ENCODE peak calls at places on chromosomes 6 and 20, in six cellular contexts. O is effector memory CD4-positive, alpha-beta T cell; V is colonic mucosa; D is mesendoderm; C is OCI-LY7; T is adipocyte. H is an unnamed sample. For H3K36me3, the result is how much of the 10 kb centered on the place peaks cover.

GRCh38 chr6:41036188-41036587 is 2.8 kb downstream of the UNC5CL start:
- DNase-seq in O (no peak), V (no peak), D (no peak), C (no peak), T (no peak), H (no peak)

GRCh38 chr6:53825514-53826321 is 30.9 kb downstream of the LRRC1 start:
- DNase-seq in O (no peak), V (peak), D (no peak), C (no peak), T (no peak), H (no peak)

GRCh38 chr6:141610741-141611140 is 522.0 kb upstream of the GJE1 start:
- DNase-seq in O (no peak), V (no peak), D (peak), C (no peak), T (no peak), H (no peak)

GRCh38 chr6:139973602-139974373 is 599.3 kb upstream of the CITED2 start:
- DNase-seq in O (no peak), V (no peak), D (no peak), C (no peak), T (peak), H (no peak)

GRCh38 chr6:131948221-131948661 is 2.9 kb downstream of the CCN2 start:
- DNase-seq in O (no peak), V (no peak), D (peak), C (no peak), T (peak), H (no peak)

GRCh38 chr20:34976286-34976685 is 20.6 kb downstream of the MYH7B start:
- DNase-seq in O (no peak), V (no peak), D (no peak), C (no peak), T (no peak), H (no peak)

GRCh38 chr6:36210157-36210556 is 13.6 kb downstream of the BRPF3 start:
- DNase-seq in O (no peak), V (peak), D (no peak), C (no peak), T (no peak), H (no peak)

GRCh38 chr6:117555882-117556498 is 46.3 kb downstream of the GOPC start:
- DNase-seq in O (peak), V (peak), D (no peak), C (peak), T (peak), H (peak)

GRCh38 chr6:131594074-131594473 is 21.0 kb downstream of the ARG1 start:
- DNase-seq in O (no peak), V (no peak), D (no peak), C (no peak), T (no peak), H (no peak)

GRCh38 chr6:45586216-45587171 is 208.8 kb upstream of the SUPT3H start:
- DNase-seq in O (peak), V (no peak), D (peak), C (peak), T (no peak), H (no peak)

GRCh38 chr20:18180815-18181214 is 43.2 kb downstream of the KAT14 start:
- DNase-seq in O (no peak), V (no peak), D (no peak), C (no peak), T (no peak), H (no peak)

GRCh38 chr6:35449287-35449881 is 2.8 kb upstream of the FANCE start:
- DNase-seq in O (no peak), V (no peak), D (peak), C (peak), T (peak), H (no peak)

GRCh38 chr6:50816115-50816675 is 2.5 kb upstream of the TFAP2B start:
- DNase-seq in O (no peak), V (peak), D (peak), C (peak), T (peak), H (peak)

GRCh38 chr6:26033942-26034354 is 53.3 kb upstream of the HFE start:
- DNase-seq in O (no peak), V (no peak), D (peak), C (peak), T (no peak), H (no peak)

GRCh38 chr6:144585217-144585814 is 300.2 kb downstream of the UTRN start:
- DNase-seq in O (no peak), V (no peak), D (peak), C (peak), T (peak), H (no peak)

GRCh38 chr20:50585678-50586077 is 75.5 kb downstream of the PTPN1 start:
- DNase-seq in O (no peak), V (no peak), D (no peak), C (no peak), T (no peak), H (no peak)

GRCh38 chr6:13762648-13763441 is 51.2 kb upstream of the RANBP9 start:
- DNase-seq in O (no peak), V (peak), D (no peak), C (peak), T (peak), H (no peak)

GRCh38 chr6:35052694-35053565 is 88.2 kb downstream of the TCP11 start:
- DNase-seq in O (no peak), V (peak), D (no peak), C (no peak), T (peak), H (peak)

GRCh38 chr6:161067749-161068148 is 76.2 kb downstream of the MAP3K4 start:
- DNase-seq in O (no peak), V (no peak), D (no peak), C (no peak), T (no peak), H (no peak)

DNA sequence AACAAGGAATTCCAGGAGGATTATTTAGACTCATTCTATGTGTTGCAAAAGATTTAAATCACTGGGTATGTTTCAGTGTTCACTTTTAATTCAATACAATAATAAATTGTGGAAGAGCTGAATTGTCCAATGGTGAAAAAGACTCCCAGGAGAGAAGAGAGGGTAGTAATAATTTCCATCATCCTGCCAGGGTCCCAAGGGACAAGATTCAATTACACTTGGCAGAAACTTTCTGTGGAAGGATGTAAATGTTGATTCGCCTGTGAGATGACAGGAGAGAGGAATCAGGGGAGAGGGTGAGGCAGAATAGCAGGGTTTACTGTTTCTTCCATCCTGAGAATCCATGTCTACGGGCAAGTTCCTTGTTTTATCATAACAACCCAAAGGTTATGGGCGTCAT is 342.7 kb downstream of the ESR1 start:
- DNase-seq in O (no peak), V (no peak), D (no peak), C (no peak), T (no peak), H (no peak)
- H3K36me3 ChIP-seq in O (half or more), V (under half), D (under half), C (half or more), T (half or more), H (half or more)

GRCh38 chr20:57256205-57256604 is 10.2 kb downstream of the BMP7 start:
- DNase-seq in O (no peak), V (no peak), D (no peak), C (peak), T (no peak), H (no peak)

GRCh38 chr20:57258055-57258454 is 8.4 kb downstream of the BMP7 start:
- DNase-seq in O (no peak), V (no peak), D (no peak), C (peak), T (no peak), H (no peak)

GRCh38 chr20:57259179-57260021 is 7.0 kb downstream of the BMP7 start:
- DNase-seq in O (no peak), V (no peak), D (peak), C (no peak), T (no peak), H (no peak)

GRCh38 chr20:57255183-57255582 is 11.3 kb downstream of the BMP7 start:
- DNase-seq in O (no peak), V (no peak), D (no peak), C (no peak), T (no peak), H (no peak)

GRCh38 chr20:57256908-57257307 is 9.5 kb downstream of the BMP7 start:
- DNase-seq in O (no peak), V (no peak), D (no peak), C (no peak), T (no peak), H (no peak)
- H3K4me3 ChIP-seq in O (no peak), V (no peak), D (no peak), C (no peak), T (no peak), H (no peak)

DNA sequence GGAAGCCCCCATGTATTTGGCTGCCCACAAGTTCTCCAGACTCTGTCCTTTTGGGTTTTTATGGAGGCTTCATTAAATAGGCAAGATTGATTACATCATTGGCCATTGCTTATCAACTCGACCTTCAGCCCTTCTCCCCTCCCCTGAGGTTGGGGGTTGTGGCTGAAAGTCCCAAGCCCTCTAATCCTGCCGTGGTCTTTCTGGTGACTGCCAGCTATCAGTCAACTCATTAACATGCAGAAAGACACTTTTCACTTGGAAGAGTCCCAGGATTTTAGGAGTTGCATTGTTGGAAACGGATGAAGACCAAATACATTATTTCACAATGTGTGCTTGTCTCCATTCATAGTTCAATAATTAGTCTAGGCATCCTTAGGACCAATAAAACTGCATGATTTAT is 9.5 kb downstream of the CDC5L start:
- DNase-seq in O (no peak), V (no peak), D (no peak), C (no peak), T (no peak), H (no peak)
- H3K36me3 ChIP-seq in O (half or more), V (under half), D (under half), C (half or more), T (half or more), H (half or more)

GRCh38 chr6:90214461-90214860 is 82.2 kb downstream of the BACH2 start:
- DNase-seq in O (no peak), V (no peak), D (no peak), C (peak), T (no peak), H (no peak)

GRCh38 chr6:90214966-90215365 is 81.7 kb downstream of the BACH2 start:
- DNase-seq in O (no peak), V (no peak), D (peak), C (no peak), T (no peak), H (no peak)

GRCh38 chr6:90216081-90216977 is 80.3 kb downstream of the BACH2 start:
- DNase-seq in O (peak), V (peak), D (peak), C (peak), T (no peak), H (peak)

GRCh38 chr6:90209527-90209926 is 87.1 kb downstream of the BACH2 start:
- DNase-seq in O (no peak), V (no peak), D (no peak), C (no peak), T (no peak), H (no peak)

DNA sequence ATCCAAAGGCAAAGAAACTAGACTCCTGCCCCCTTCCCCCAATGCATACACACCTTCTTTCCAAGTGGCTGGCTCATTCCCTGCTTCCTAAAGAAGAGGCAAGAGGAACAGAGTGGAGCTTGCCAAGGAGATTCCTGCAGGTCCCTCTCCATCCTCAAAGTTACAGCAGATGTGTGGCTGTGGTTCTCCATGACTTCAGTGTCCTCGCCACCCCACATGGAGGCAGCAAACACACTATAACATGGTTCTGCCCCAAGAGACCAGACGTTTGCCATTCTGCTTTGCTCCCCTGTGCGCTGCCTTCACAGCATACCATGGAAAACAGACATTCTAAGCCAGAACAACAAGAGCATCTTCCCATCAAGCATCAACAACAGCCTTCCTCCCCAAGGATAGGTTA is 84.4 kb downstream of the BACH2 start:
- DNase-seq in O (no peak), V (no peak), D (no peak), C (no peak), T (no peak), H (no peak)
- H3K4me3 ChIP-seq in O (no peak), V (no peak), D (no peak), C (no peak), T (no peak), H (no peak)

GRCh38 chr20:36550797-36551299 is 9.5 kb downstream of the MYL9 start:
- DNase-seq in O (no peak), V (no peak), D (no peak), C (no peak), T (no peak), H (no peak)

GRCh38 chr20:36548006-36548315 is 6.6 kb downstream of the MYL9 start:
- DNase-seq in O (no peak), V (no peak), D (peak), C (peak), T (no peak), H (no peak)

GRCh38 chr20:36548704-36549627 is 7.6 kb downstream of the MYL9 start:
- DNase-seq in O (no peak), V (no peak), D (no peak), C (no peak), T (no peak), H (no peak)

GRCh38 chr20:36549628-36549941 is 8.3 kb downstream of the MYL9 start:
- DNase-seq in O (no peak), V (no peak), D (no peak), C (no peak), T (no peak), H (no peak)

GRCh38 chr20:36549942-36550796 is 8.8 kb downstream of the MYL9 start:
- DNase-seq in O (no peak), V (no peak), D (peak), C (no peak), T (no peak), H (peak)
- H3K36me3 ChIP-seq in O (under half), V (under half), D (under half), C (under half), T (under half), H (under half)

GRCh38 chr20:46250772-46251171 is 57.5 kb downstream of the CDH22 start:
- DNase-seq in O (no peak), V (no peak), D (no peak), C (no peak), T (no peak), H (no peak)
- H3K4me3 ChIP-seq in O (no peak), V (no peak), D (no peak), C (no peak), T (no peak), H (no peak)